ENCODE peak calls at places on chromosome 1, in ten cellular contexts. P, J, F, X, D, Q, U, N, B and G are unnamed samples.

GRCh38 chr1:14970115-14970798 is 183.3 kb upstream of the TMEM51 start:
- DNase-seq in P (peak; percentile 53), J (no peak), F (no peak), X (no peak), D (peak; percentile 60), Q (no peak), U (peak; percentile 78), N (no peak), B (peak; percentile 13), G (peak; percentile 84)

GRCh38 chr1:44842763-44843655 is at the start of gene PTCH2:
- DNase-seq in P (no peak), J (no peak), F (no peak), X (no peak), D (peak; percentile 83), Q (peak; percentile 28), U (peak; percentile 81), N (peak; percentile 53), B (no peak), G (no peak)

GRCh38 chr1:4088676-4089075 is 188.6 kb upstream of the C1orf174 start:
- DNase-seq in P (no peak), J (no peak), F (no peak), X (no peak), D (no peak), Q (no peak), U (no peak), N (no peak), B (no peak), G (no peak)

GRCh38 chr1:201185527-201186128 is 5.0 kb upstream of the IGFN1 start:
- DNase-seq in P (no peak), J (no peak), F (no peak), X (no peak), D (no peak), Q (no peak), U (no peak), N (no peak), B (no peak), G (no peak)

GRCh38 chr1:6941786-6942185 is 156.5 kb downstream of the CAMTA1 start:
- DNase-seq in P (no peak), J (no peak), F (no peak), X (no peak), D (no peak), Q (no peak), U (no peak), N (no peak), B (no peak), G (no peak)

GRCh38 chr1:6473974-6474814 is 8.2 kb upstream of the TNFRSF25 start:
- DNase-seq in P (no peak), J (no peak), F (no peak), X (no peak), D (no peak), Q (no peak), U (no peak), N (no peak), B (no peak), G (no peak)

GRCh38 chr1:22267413-22268257 is 124.7 kb upstream of the WNT4 start:
- DNase-seq in P (no peak), J (no peak), F (no peak), X (no peak), D (no peak), Q (no peak), U (no peak), N (no peak), B (no peak), G (no peak)

GRCh38 chr1:174005032-174005431 is 17.1 kb downstream of the RC3H1 start:
- DNase-seq in P (no peak), J (no peak), F (no peak), X (no peak), D (no peak), Q (peak; percentile 69), U (peak; percentile 80), N (no peak), B (no peak), G (peak; percentile 98)

GRCh38 chr1:94926915-94927404 is at the start of gene CNN3:
- DNase-seq in P (peak; percentile 70), J (peak; percentile 55), F (peak; percentile 22), X (peak; percentile 26), D (peak; percentile 82), Q (peak; percentile 80), U (peak; percentile 97), N (peak; percentile 76), B (peak; percentile 51), G (peak; percentile 69)

GRCh38 chr1:94926365-94926914 is 470 bp downstream of the CNN3 start:
- DNase-seq in P (no peak), J (peak; percentile 4), F (no peak), X (peak; percentile 4), D (no peak), Q (no peak), U (peak; percentile 71), N (peak; percentile 60), B (no peak), G (no peak)

GRCh38 chr1:8533124-8533523 is 215.2 kb downstream of the SLC45A1 start:
- DNase-seq in P (no peak), J (no peak), F (no peak), X (no peak), D (no peak), Q (no peak), U (no peak), N (no peak), B (no peak), G (no peak)

GRCh38 chr1:199612976-199613774 is 414.3 kb upstream of the NR5A2 start:
- DNase-seq in P (no peak), J (no peak), F (no peak), X (no peak), D (peak; percentile 1), Q (peak; percentile 3), U (no peak), N (no peak), B (no peak), G (peak; percentile 6)

GRCh38 chr1:247172956-247173355 is 1.1 kb upstream of the ZNF124 start:
- DNase-seq in P (no peak), J (no peak), F (no peak), X (no peak), D (no peak), Q (no peak), U (no peak), N (no peak), B (no peak), G (no peak)

GRCh38 chr1:70210820-70211219 is 5.4 kb upstream of the LRRC40 start:
- DNase-seq in P (no peak), J (no peak), F (no peak), X (no peak), D (no peak), Q (no peak), U (no peak), N (no peak), B (no peak), G (no peak)

GRCh38 chr1:99438656-99439055 is 174.4 kb downstream of the PLPPR4 start:
- DNase-seq in P (no peak), J (no peak), F (no peak), X (no peak), D (no peak), Q (no peak), U (no peak), N (no peak), B (no peak), G (no peak)

GRCh38 chr1:72670902-72671301 is 388.6 kb upstream of the NEGR1 start:
- DNase-seq in P (no peak), J (no peak), F (no peak), X (no peak), D (no peak), Q (no peak), U (no peak), N (no peak), B (no peak), G (no peak)

GRCh38 chr1:14910947-14911721 is 242.4 kb upstream of the TMEM51 start:
- DNase-seq in P (no peak), J (no peak), F (no peak), X (no peak), D (no peak), Q (no peak), U (peak; percentile 29), N (no peak), B (no peak), G (peak; percentile 53)

GRCh38 chr1:210246447-210246846 is 13.9 kb downstream of the SERTAD4 start:
- DNase-seq in P (no peak), J (no peak), F (no peak), X (no peak), D (no peak), Q (no peak), U (peak; percentile 35), N (no peak), B (no peak), G (no peak)

GRCh38 chr1:19232526-19232851 is 18.8 kb downstream of the EMC1 start:
- DNase-seq in P (no peak), J (no peak), F (no peak), X (no peak), D (no peak), Q (no peak), U (peak; percentile 60), N (no peak), B (no peak), G (no peak)

GRCh38 chr1:156727914-156728598 is at the start of gene METTL25B:
- DNase-seq in P (no peak), J (peak; percentile 81), F (peak; percentile 52), X (no peak), D (peak; percentile 71), Q (no peak), U (peak; percentile 83), N (no peak), B (peak; percentile 73), G (peak; percentile 85)

GRCh38 chr1:175169305-175170018 is 23.1 kb downstream of the KIAA0040 start:
- DNase-seq in P (no peak), J (no peak), F (no peak), X (no peak), D (no peak), Q (no peak), U (peak; percentile 10), N (no peak), B (no peak), G (peak; percentile 75)

GRCh38 chr1:201401700-201402099 is 2.6 kb upstream of the LAD1 start:
- DNase-seq in P (no peak), J (no peak), F (no peak), X (no peak), D (no peak), Q (no peak), U (no peak), N (no peak), B (no peak), G (no peak)

GRCh38 chr1:50183734-50184133 is 75.0 kb downstream of the ELAVL4 start:
- DNase-seq in P (no peak), J (no peak), F (no peak), X (no peak), D (no peak), Q (no peak), U (no peak), N (no peak), B (no peak), G (no peak)

GRCh38 chr1:20430355-20431290 is 55.4 kb downstream of the CAMK2N1 start:
- DNase-seq in P (no peak), J (peak; percentile 8), F (peak; percentile 3), X (no peak), D (peak; percentile 45), Q (no peak), U (peak; percentile 43), N (peak; percentile 62), B (peak; percentile 43), G (peak; percentile 38)

GRCh38 chr1:244010191-244010590 is 40.9 kb upstream of the ZBTB18 start:
- DNase-seq in P (no peak), J (no peak), F (peak; percentile 1), X (no peak), D (no peak), Q (no peak), U (no peak), N (peak; percentile 51), B (peak; percentile 27), G (no peak)

GRCh38 chr1:203342192-203342940 is 8.6 kb downstream of the FMOD start:
- DNase-seq in P (no peak), J (peak; percentile 34), F (peak; percentile 27), X (no peak), D (peak; percentile 76), Q (no peak), U (peak; percentile 60), N (peak; percentile 65), B (peak; percentile 42), G (peak; percentile 65)